ENCODE peak calls at places on chromosome 1, in ten cellular contexts. One of them, this sample, is unnamed.

GRCh38 chr1:41006942-41007865 is 14.3 kb downstream of the SLFNL1 start:
- DNase-seq in HCT116: no peak
- DNase-seq in adrenal gland: no peak
- DNase-seq in ovary: no peak
- DNase-seq in GM12891: no peak
- DNase-seq in breast epithelium: no peak
- DNase-seq in endothelial cell of umbilical vein: no peak
- DNase-seq in body of pancreas: no peak
- DNase-seq in A549: no peak
- DNase-seq in lower leg skin: peak
- DNase-seq in this sample: no peak

GRCh38 chr1:232305020-232305419 is 324.9 kb downstream of the SIPA1L2 start:
- DNase-seq in breast epithelium: no peak
- DNase-seq in body of pancreas: no peak
- DNase-seq in endothelial cell of umbilical vein: no peak
- DNase-seq in HCT116: no peak
- DNase-seq in adrenal gland: no peak
- DNase-seq in lower leg skin: no peak
- DNase-seq in ovary: no peak
- DNase-seq in GM12891: no peak
- DNase-seq in A549: no peak
- DNase-seq in this sample: no peak

GRCh38 chr1:91803847-91804545 is 82.0 kb downstream of the TGFBR3 start:
- DNase-seq in body of pancreas: peak
- DNase-seq in HCT116: no peak
- DNase-seq in endothelial cell of umbilical vein: no peak
- DNase-seq in lower leg skin: no peak
- DNase-seq in ovary: no peak
- DNase-seq in A549: no peak
- DNase-seq in breast epithelium: no peak
- DNase-seq in GM12891: peak
- DNase-seq in adrenal gland: no peak
- DNase-seq in this sample: no peak

GRCh38 chr1:9449106-9449627 is 90.1 kb upstream of the SLC25A33 start:
- DNase-seq in endothelial cell of umbilical vein: peak
- DNase-seq in body of pancreas: peak
- DNase-seq in A549: no peak
- DNase-seq in GM12891: no peak
- DNase-seq in lower leg skin: no peak
- DNase-seq in HCT116: no peak
- DNase-seq in breast epithelium: no peak
- DNase-seq in ovary: no peak
- DNase-seq in adrenal gland: no peak
- DNase-seq in this sample: no peak

GRCh38 chr1:241605146-241605805 is 34.9 kb downstream of the CHML start:
- DNase-seq in lower leg skin: no peak
- DNase-seq in GM12891: no peak
- DNase-seq in breast epithelium: no peak
- DNase-seq in ovary: no peak
- DNase-seq in endothelial cell of umbilical vein: no peak
- DNase-seq in HCT116: no peak
- DNase-seq in adrenal gland: no peak
- DNase-seq in A549: peak
- DNase-seq in body of pancreas: no peak
- DNase-seq in this sample: no peak

GRCh38 chr1:203467550-203467921 is 8.1 kb upstream of the PRELP start:
- DNase-seq in body of pancreas: peak
- DNase-seq in endothelial cell of umbilical vein: peak
- DNase-seq in lower leg skin: peak
- DNase-seq in A549: no peak
- DNase-seq in adrenal gland: peak
- DNase-seq in HCT116: no peak
- DNase-seq in ovary: peak
- DNase-seq in GM12891: no peak
- DNase-seq in breast epithelium: peak
- DNase-seq in this sample: peak

GRCh38 chr1:230629511-230629910 is 12.8 kb upstream of the COG2 start:
- DNase-seq in ovary: no peak
- DNase-seq in HCT116: no peak
- DNase-seq in lower leg skin: no peak
- DNase-seq in adrenal gland: no peak
- DNase-seq in GM12891: no peak
- DNase-seq in A549: no peak
- DNase-seq in body of pancreas: no peak
- DNase-seq in breast epithelium: no peak
- DNase-seq in endothelial cell of umbilical vein: no peak
- DNase-seq in this sample: no peak

GRCh38 chr1:3192359-3192758 is 123.4 kb downstream of the PRDM16 start:
- DNase-seq in GM12891: no peak
- DNase-seq in breast epithelium: no peak
- DNase-seq in A549: no peak
- DNase-seq in HCT116: no peak
- DNase-seq in adrenal gland: no peak
- DNase-seq in endothelial cell of umbilical vein: no peak
- DNase-seq in lower leg skin: no peak
- DNase-seq in body of pancreas: no peak
- DNase-seq in ovary: no peak
- DNase-seq in this sample: peak

GRCh38 chr1:222889445-222889844 is 74.6 kb downstream of the DISP1 start:
- DNase-seq in GM12891: no peak
- DNase-seq in A549: no peak
- DNase-seq in endothelial cell of umbilical vein: peak
- DNase-seq in ovary: no peak
- DNase-seq in HCT116: no peak
- DNase-seq in adrenal gland: no peak
- DNase-seq in lower leg skin: no peak
- DNase-seq in body of pancreas: no peak
- DNase-seq in breast epithelium: no peak
- DNase-seq in this sample: no peak

GRCh38 chr1:40301066-40301465 is 16.0 kb downstream of the COL9A2 start:
- DNase-seq in ovary: no peak
- DNase-seq in HCT116: no peak
- DNase-seq in breast epithelium: no peak
- DNase-seq in body of pancreas: no peak
- DNase-seq in A549: no peak
- DNase-seq in lower leg skin: no peak
- DNase-seq in GM12891: no peak
- DNase-seq in endothelial cell of umbilical vein: no peak
- DNase-seq in adrenal gland: no peak
- DNase-seq in this sample: no peak

GRCh38 chr1:63836830-63837229 is 63.0 kb downstream of the ROR1 start:
- DNase-seq in HCT116: no peak
- DNase-seq in ovary: no peak
- DNase-seq in endothelial cell of umbilical vein: no peak
- DNase-seq in breast epithelium: no peak
- DNase-seq in body of pancreas: no peak
- DNase-seq in lower leg skin: no peak
- DNase-seq in A549: no peak
- DNase-seq in GM12891: no peak
- DNase-seq in adrenal gland: no peak
- DNase-seq in this sample: no peak

DNA sequence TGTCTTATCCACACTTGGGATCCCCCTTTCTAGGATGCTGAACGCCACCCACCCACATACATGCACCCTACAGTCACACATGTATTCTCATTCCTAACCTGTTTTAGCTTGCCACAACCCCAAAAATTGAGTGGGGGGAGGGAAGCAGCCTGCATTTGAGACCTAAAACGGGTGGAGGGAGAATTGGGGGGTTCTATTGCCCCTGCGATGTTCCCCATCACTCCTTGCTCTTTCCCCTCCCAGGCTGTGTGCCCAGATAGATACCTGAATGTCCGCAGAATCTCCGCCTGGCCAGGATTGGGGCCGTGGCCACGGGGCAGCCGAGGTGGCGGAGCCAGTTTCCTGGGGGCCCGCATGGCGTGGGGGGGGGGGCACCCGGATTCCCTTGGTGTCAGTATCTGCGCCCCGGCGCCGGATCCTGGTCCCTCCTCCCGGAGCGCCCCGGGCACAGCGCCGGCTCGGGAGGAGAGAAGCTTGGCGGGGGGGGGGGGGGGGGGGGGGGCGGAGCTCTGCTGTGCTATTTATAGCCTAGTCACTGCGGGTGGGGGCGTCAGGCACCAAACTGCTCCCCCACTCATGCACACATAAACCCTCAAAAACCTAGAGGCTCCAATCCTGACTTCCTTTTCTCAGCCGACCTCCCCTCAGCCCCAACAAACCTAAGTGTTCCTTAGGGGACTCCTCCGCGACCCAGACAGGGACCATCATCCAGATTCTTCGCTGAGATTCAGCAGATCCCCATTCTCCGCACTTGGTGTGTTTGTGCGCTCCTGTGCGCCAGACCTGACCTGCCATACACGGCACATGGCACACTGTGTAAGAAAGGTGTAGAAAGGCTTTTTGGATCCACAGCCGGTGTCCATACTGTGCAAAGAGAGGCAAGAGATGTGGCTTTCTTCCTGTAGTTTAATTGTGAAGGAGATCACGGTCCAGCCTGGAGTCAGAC is 1.9 kb downstream of the ANKRD34A start:
- DNase-seq in ovary: peak
- DNase-seq in lower leg skin: no peak
- DNase-seq in A549: no peak
- DNase-seq in breast epithelium: no peak
- DNase-seq in HCT116: no peak
- DNase-seq in adrenal gland: peak
- DNase-seq in GM12891: no peak
- DNase-seq in body of pancreas: no peak
- DNase-seq in endothelial cell of umbilical vein: no peak
- DNase-seq in this sample: no peak
- TF ChIP-seq POLR2A in ovary: no peak
- TF ChIP-seq POLR2A in lower leg skin: no peak
- TF ChIP-seq POLR2A in A549: no peak
- TF ChIP-seq POLR2A in breast epithelium: no peak
- TF ChIP-seq POLR2A in HCT116: no peak
- TF ChIP-seq POLR2A in adrenal gland: no peak
- TF ChIP-seq POLR2A in GM12891: no peak
- TF ChIP-seq POLR2A in body of pancreas: no peak
- TF ChIP-seq POLR2A in endothelial cell of umbilical vein: no peak
- TF ChIP-seq POLR2A in this sample: no peak

DNA sequence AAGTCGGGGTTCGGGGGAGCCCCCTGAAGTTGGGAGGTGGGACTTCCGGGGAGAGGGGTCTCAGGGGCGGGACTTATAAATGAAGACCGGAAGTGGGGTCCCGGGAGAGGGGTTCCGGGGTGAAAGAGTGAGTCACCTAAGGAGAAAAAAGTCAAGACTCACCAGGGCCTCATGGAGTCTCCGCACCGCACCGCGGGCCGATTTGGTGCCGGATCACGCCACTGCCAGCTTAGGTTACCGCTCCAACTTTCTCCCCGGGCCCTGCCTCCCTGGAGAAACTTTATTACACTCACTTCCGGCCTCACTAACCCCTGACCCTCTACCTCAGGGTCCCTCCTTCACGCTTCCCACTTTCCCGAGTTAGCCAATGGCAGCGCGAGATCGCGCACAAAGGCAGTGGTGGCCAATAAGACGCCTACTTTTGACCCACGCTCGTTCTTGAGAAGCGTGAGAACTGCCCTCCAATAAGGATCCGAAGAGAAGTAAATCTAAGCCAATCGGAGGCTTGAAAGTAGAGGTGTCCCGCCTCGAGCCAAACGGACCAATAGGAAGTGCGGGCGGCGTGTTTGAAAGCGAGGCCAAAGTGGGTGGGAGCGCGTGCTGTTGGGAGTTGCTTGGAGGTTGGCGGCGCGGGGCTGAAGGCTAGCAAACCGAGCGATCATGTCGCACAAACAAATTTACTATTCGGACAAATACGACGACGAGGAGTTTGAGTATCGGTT is at the start of gene CKS1B:
- DNase-seq in ovary: peak
- DNase-seq in adrenal gland: peak
- DNase-seq in body of pancreas: peak
- DNase-seq in lower leg skin: peak
- DNase-seq in A549: peak
- DNase-seq in GM12891: peak
- DNase-seq in HCT116: peak
- DNase-seq in endothelial cell of umbilical vein: peak
- DNase-seq in breast epithelium: peak
- DNase-seq in this sample: peak
- TF ChIP-seq POLR2A in ovary: peak
- TF ChIP-seq POLR2A in adrenal gland: peak
- TF ChIP-seq POLR2A in body of pancreas: peak
- TF ChIP-seq POLR2A in lower leg skin: no peak
- TF ChIP-seq POLR2A in A549: peak
- TF ChIP-seq POLR2A in GM12891: peak
- TF ChIP-seq POLR2A in HCT116: no peak
- TF ChIP-seq POLR2A in endothelial cell of umbilical vein: peak
- TF ChIP-seq POLR2A in breast epithelium: peak
- TF ChIP-seq POLR2A in this sample: no peak

DNA sequence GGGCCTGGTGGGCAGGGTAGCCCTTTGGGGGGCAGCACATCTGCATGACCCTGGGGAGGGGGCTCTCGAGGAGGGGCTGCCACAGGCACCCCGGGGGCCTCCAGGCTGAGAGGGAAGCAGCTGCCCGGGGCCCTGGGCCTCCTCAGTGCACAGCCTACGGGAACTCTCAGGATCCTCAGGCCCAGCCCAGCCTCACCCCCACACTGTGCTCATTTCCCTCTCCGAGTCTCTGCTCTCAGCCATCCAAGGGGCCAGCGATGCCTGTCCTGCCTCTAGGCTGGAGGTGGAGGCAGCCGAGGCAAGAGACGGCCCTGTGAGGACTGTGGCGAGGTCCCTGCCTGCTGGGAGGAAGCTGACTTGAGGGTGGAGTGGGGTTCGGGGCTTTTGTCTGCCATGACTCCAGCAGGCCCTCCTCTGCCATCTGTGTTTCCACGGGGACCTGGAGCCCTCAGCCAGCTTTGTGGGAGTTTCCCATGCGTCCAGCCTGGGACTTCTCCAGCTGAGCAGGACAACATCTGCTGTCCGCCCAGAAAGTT is 7.2 kb upstream of the PLEKHG5 start:
- DNase-seq in endothelial cell of umbilical vein: no peak
- DNase-seq in adrenal gland: no peak
- DNase-seq in ovary: no peak
- DNase-seq in A549: no peak
- DNase-seq in breast epithelium: no peak
- DNase-seq in lower leg skin: no peak
- DNase-seq in body of pancreas: no peak
- DNase-seq in HCT116: no peak
- DNase-seq in GM12891: no peak
- DNase-seq in this sample: no peak
- TF ChIP-seq POLR2A in endothelial cell of umbilical vein: no peak
- TF ChIP-seq POLR2A in adrenal gland: no peak
- TF ChIP-seq POLR2A in ovary: no peak
- TF ChIP-seq POLR2A in A549: no peak
- TF ChIP-seq POLR2A in breast epithelium: no peak
- TF ChIP-seq POLR2A in lower leg skin: no peak
- TF ChIP-seq POLR2A in body of pancreas: no peak
- TF ChIP-seq POLR2A in HCT116: no peak
- TF ChIP-seq POLR2A in GM12891: no peak
- TF ChIP-seq POLR2A in this sample: no peak

DNA sequence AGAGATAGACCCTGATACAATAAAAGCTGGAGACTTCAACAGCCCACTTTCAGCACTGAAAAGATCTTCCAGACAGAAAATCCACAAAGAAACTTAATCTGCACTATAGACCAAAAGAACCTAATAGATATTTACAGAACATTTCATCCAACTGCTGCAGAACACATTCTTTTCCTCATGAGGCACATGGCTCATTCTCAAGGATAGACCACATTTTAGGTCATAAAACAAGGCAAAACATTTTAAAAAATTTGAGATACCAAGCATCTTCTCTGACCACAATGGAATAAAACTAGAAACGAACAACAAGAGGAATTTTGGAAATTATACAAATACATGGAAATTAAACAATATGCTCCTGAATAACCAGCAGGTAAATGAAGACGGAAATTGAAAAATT is 15.0 kb upstream of the IL20 start:
- DNase-seq in lower leg skin: no peak
- DNase-seq in adrenal gland: no peak
- DNase-seq in HCT116: no peak
- DNase-seq in endothelial cell of umbilical vein: no peak
- DNase-seq in ovary: no peak
- DNase-seq in body of pancreas: no peak
- DNase-seq in A549: no peak
- DNase-seq in breast epithelium: no peak
- DNase-seq in GM12891: no peak
- DNase-seq in this sample: no peak
- TF ChIP-seq POLR2A in lower leg skin: no peak
- TF ChIP-seq POLR2A in adrenal gland: no peak
- TF ChIP-seq POLR2A in HCT116: no peak
- TF ChIP-seq POLR2A in endothelial cell of umbilical vein: no peak
- TF ChIP-seq POLR2A in ovary: no peak
- TF ChIP-seq POLR2A in body of pancreas: no peak
- TF ChIP-seq POLR2A in A549: no peak
- TF ChIP-seq POLR2A in breast epithelium: no peak
- TF ChIP-seq POLR2A in GM12891: no peak
- TF ChIP-seq POLR2A in this sample: no peak

This sample was measured in stomach.